ENCODE peak calls at places on chromosomes 4 and X, in nine cellular contexts. One of them, this sample, is unnamed.

GRCh38 chr4:80202190-80202711 is 4.9 kb downstream of the PRDM8 start:
- DNase-seq in fibroblast of the aortic adventitia: peak
- DNase-seq in astrocyte of the cerebellum: no peak
- DNase-seq in coronary artery: peak
- DNase-seq in neural progenitor cell: peak
- DNase-seq in GM06990: peak
- DNase-seq in GM23248: peak
- DNase-seq in cardiac muscle cell: peak
- DNase-seq in SJSA1: peak
- DNase-seq in this sample: peak

GRCh38 chr4:147582386-147583077 is 34.7 kb upstream of the TMEM184C start:
- DNase-seq in fibroblast of the aortic adventitia: peak
- DNase-seq in astrocyte of the cerebellum: no peak
- DNase-seq in coronary artery: no peak
- DNase-seq in neural progenitor cell: no peak
- DNase-seq in GM06990: no peak
- DNase-seq in GM23248: no peak
- DNase-seq in cardiac muscle cell: no peak
- DNase-seq in SJSA1: no peak
- DNase-seq in this sample: peak

GRCh38 chrX:33134164-33134563 is 77.2 kb downstream of the DMD start:
- DNase-seq in fibroblast of the aortic adventitia: no peak
- DNase-seq in astrocyte of the cerebellum: no peak
- DNase-seq in coronary artery: no peak
- DNase-seq in neural progenitor cell: no peak
- DNase-seq in GM06990: no peak
- DNase-seq in GM23248: no peak
- DNase-seq in cardiac muscle cell: no peak
- DNase-seq in SJSA1: no peak
- DNase-seq in this sample: no peak

GRCh38 chr4:22987861-22988260 is 295.1 kb downstream of the GBA3 start:
- DNase-seq in fibroblast of the aortic adventitia: peak
- DNase-seq in astrocyte of the cerebellum: peak
- DNase-seq in coronary artery: no peak
- DNase-seq in neural progenitor cell: no peak
- DNase-seq in GM06990: no peak
- DNase-seq in GM23248: peak
- DNase-seq in cardiac muscle cell: no peak
- DNase-seq in SJSA1: peak
- DNase-seq in this sample: peak

GRCh38 chrX:79133897-79134296 is 10.6 kb upstream of the GPR174 start:
- DNase-seq in fibroblast of the aortic adventitia: no peak
- DNase-seq in astrocyte of the cerebellum: no peak
- DNase-seq in coronary artery: no peak
- DNase-seq in neural progenitor cell: no peak
- DNase-seq in GM06990: no peak
- DNase-seq in GM23248: no peak
- DNase-seq in cardiac muscle cell: no peak
- DNase-seq in SJSA1: no peak
- DNase-seq in this sample: no peak

GRCh38 chr4:4888695-4889094 is 29.2 kb downstream of the MSX1 start:
- DNase-seq in fibroblast of the aortic adventitia: no peak
- DNase-seq in astrocyte of the cerebellum: no peak
- DNase-seq in coronary artery: peak
- DNase-seq in neural progenitor cell: no peak
- DNase-seq in GM06990: no peak
- DNase-seq in GM23248: no peak
- DNase-seq in cardiac muscle cell: no peak
- DNase-seq in SJSA1: no peak
- DNase-seq in this sample: no peak

GRCh38 chr4:80221161-80221560 is 23.9 kb downstream of the PRDM8 start:
- DNase-seq in fibroblast of the aortic adventitia: peak
- DNase-seq in astrocyte of the cerebellum: no peak
- DNase-seq in coronary artery: no peak
- DNase-seq in neural progenitor cell: no peak
- DNase-seq in GM06990: no peak
- DNase-seq in GM23248: peak
- DNase-seq in cardiac muscle cell: no peak
- DNase-seq in SJSA1: no peak
- DNase-seq in this sample: peak

GRCh38 chrX:139826065-139827044 is 106.5 kb downstream of the ATP11C start:
- DNase-seq in fibroblast of the aortic adventitia: peak
- DNase-seq in astrocyte of the cerebellum: peak
- DNase-seq in coronary artery: no peak
- DNase-seq in neural progenitor cell: no peak
- DNase-seq in GM06990: no peak
- DNase-seq in GM23248: peak
- DNase-seq in cardiac muscle cell: no peak
- DNase-seq in SJSA1: peak
- DNase-seq in this sample: peak

GRCh38 chrX:110015915-110016314 is 13.0 kb downstream of the TMEM164 start:
- DNase-seq in fibroblast of the aortic adventitia: no peak
- DNase-seq in astrocyte of the cerebellum: no peak
- DNase-seq in coronary artery: no peak
- DNase-seq in neural progenitor cell: no peak
- DNase-seq in GM06990: no peak
- DNase-seq in GM23248: no peak
- DNase-seq in cardiac muscle cell: no peak
- DNase-seq in SJSA1: no peak
- DNase-seq in this sample: no peak

GRCh38 chr4:100348472-100348871 is 158.2 kb upstream of the DDIT4L start:
- DNase-seq in fibroblast of the aortic adventitia: peak
- DNase-seq in astrocyte of the cerebellum: no peak
- DNase-seq in coronary artery: no peak
- DNase-seq in neural progenitor cell: no peak
- DNase-seq in GM06990: no peak
- DNase-seq in GM23248: peak
- DNase-seq in cardiac muscle cell: no peak
- DNase-seq in SJSA1: peak
- DNase-seq in this sample: peak

GRCh38 chr4:138222041-138222440 is 20.1 kb downstream of the SLC7A11 start:
- DNase-seq in fibroblast of the aortic adventitia: peak
- DNase-seq in astrocyte of the cerebellum: peak
- DNase-seq in coronary artery: no peak
- DNase-seq in neural progenitor cell: no peak
- DNase-seq in GM06990: no peak
- DNase-seq in GM23248: peak
- DNase-seq in cardiac muscle cell: no peak
- DNase-seq in SJSA1: peak
- DNase-seq in this sample: peak

GRCh38 chr4:116598155-116598979 is 487.0 kb downstream of the TRAM1L1 start:
- DNase-seq in fibroblast of the aortic adventitia: no peak
- DNase-seq in astrocyte of the cerebellum: no peak
- DNase-seq in coronary artery: no peak
- DNase-seq in neural progenitor cell: no peak
- DNase-seq in GM06990: no peak
- DNase-seq in GM23248: no peak
- DNase-seq in cardiac muscle cell: no peak
- DNase-seq in SJSA1: no peak
- DNase-seq in this sample: no peak

GRCh38 chr4:36386691-36387090 is 105.3 kb downstream of the DTHD1 start:
- DNase-seq in fibroblast of the aortic adventitia: no peak
- DNase-seq in astrocyte of the cerebellum: no peak
- DNase-seq in coronary artery: no peak
- DNase-seq in neural progenitor cell: no peak
- DNase-seq in GM06990: no peak
- DNase-seq in GM23248: no peak
- DNase-seq in cardiac muscle cell: no peak
- DNase-seq in SJSA1: no peak
- DNase-seq in this sample: no peak

GRCh38 chrX:93580634-93581033 is 92.7 kb downstream of the NAP1L3 start:
- DNase-seq in fibroblast of the aortic adventitia: no peak
- DNase-seq in astrocyte of the cerebellum: no peak
- DNase-seq in coronary artery: no peak
- DNase-seq in neural progenitor cell: no peak
- DNase-seq in GM06990: no peak
- DNase-seq in GM23248: no peak
- DNase-seq in cardiac muscle cell: no peak
- DNase-seq in SJSA1: no peak
- DNase-seq in this sample: no peak

GRCh38 chr4:3204021-3204431 is 44.9 kb upstream of the MSANTD1 start:
- DNase-seq in fibroblast of the aortic adventitia: peak
- DNase-seq in astrocyte of the cerebellum: no peak
- DNase-seq in coronary artery: no peak
- DNase-seq in neural progenitor cell: no peak
- DNase-seq in GM06990: no peak
- DNase-seq in GM23248: peak
- DNase-seq in cardiac muscle cell: no peak
- DNase-seq in SJSA1: no peak
- DNase-seq in this sample: peak

GRCh38 chr4:3200423-3201090 is 48.4 kb upstream of the MSANTD1 start:
- DNase-seq in fibroblast of the aortic adventitia: no peak
- DNase-seq in astrocyte of the cerebellum: no peak
- DNase-seq in coronary artery: no peak
- DNase-seq in neural progenitor cell: no peak
- DNase-seq in GM06990: no peak
- DNase-seq in GM23248: no peak
- DNase-seq in cardiac muscle cell: no peak
- DNase-seq in SJSA1: no peak
- DNase-seq in this sample: no peak

GRCh38 chr4:3199661-3200422 is 49.1 kb upstream of the MSANTD1 start:
- DNase-seq in fibroblast of the aortic adventitia: peak
- DNase-seq in astrocyte of the cerebellum: no peak
- DNase-seq in coronary artery: no peak
- DNase-seq in neural progenitor cell: no peak
- DNase-seq in GM06990: no peak
- DNase-seq in GM23248: peak
- DNase-seq in cardiac muscle cell: no peak
- DNase-seq in SJSA1: no peak
- DNase-seq in this sample: peak

GRCh38 chr4:3202836-3203820 is 45.8 kb upstream of the MSANTD1 start:
- DNase-seq in fibroblast of the aortic adventitia: peak
- DNase-seq in astrocyte of the cerebellum: no peak
- DNase-seq in coronary artery: no peak
- DNase-seq in neural progenitor cell: no peak
- DNase-seq in GM06990: no peak
- DNase-seq in GM23248: no peak
- DNase-seq in cardiac muscle cell: no peak
- DNase-seq in SJSA1: no peak
- DNase-seq in this sample: peak

DNA sequence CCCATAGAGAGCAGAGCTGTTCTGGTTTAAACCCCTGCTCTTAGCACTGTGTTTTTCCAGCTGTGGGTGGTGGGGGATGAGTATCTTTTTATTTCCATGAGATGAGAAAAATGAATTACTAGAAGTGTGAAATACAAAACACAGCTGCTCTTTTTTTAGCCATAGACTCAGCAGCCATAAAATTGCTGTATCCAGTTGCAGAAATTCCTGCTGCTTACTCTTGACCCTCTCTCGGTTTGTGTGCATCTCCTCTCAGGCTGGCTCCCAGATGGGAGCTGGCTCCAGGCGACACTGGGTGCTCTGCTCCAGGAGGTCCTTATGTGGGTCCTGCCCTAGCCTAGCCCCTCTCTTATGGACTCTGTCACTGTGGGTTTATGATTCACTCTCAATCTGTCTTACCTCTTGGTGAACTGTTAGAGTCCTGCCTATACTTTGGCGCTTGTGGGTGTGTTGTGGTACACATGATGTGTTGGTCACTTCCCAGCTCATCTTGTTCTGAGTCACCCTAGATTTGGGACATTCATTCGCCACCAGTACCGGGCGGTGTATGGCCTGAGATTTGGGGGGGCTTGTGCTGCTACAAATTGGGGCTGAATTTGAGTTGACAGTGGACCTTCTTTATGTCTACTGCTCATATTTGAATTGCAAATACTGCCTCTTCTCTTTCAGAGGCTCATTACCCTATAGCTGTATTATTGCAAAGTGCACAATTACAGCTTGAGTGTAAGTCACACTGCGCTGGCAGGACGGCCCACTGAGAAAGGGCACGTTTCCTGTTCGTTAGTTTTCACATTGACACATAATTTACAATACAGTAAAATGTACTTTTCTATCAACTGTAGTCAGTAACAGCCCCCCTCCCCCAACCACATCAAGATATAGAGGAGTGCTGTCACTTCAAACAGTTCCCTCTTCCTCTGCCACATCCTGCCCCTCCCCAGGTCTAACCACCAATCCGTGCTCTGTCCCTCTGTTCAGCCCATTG is 46.9 kb upstream of the MSANTD1 start:
- DNase-seq in fibroblast of the aortic adventitia: peak
- DNase-seq in astrocyte of the cerebellum: peak
- DNase-seq in coronary artery: peak
- DNase-seq in neural progenitor cell: no peak
- DNase-seq in GM06990: peak
- DNase-seq in GM23248: peak
- DNase-seq in cardiac muscle cell: no peak
- DNase-seq in SJSA1: no peak
- DNase-seq in this sample: peak
- H3K4me3 ChIP-seq in fibroblast of the aortic adventitia: no peak
- H3K4me3 ChIP-seq in astrocyte of the cerebellum: no peak
- H3K4me3 ChIP-seq in coronary artery: no peak
- H3K4me3 ChIP-seq in neural progenitor cell: no peak
- H3K4me3 ChIP-seq in GM06990: no peak
- H3K4me3 ChIP-seq in GM23248: no peak
- H3K4me3 ChIP-seq in cardiac muscle cell: no peak
- H3K4me3 ChIP-seq in SJSA1: no peak
- H3K4me3 ChIP-seq in this sample: no peak

GRCh38 chr4:1183985-1184773 is 11.8 kb upstream of the SPON2 start:
- DNase-seq in fibroblast of the aortic adventitia: peak
- DNase-seq in astrocyte of the cerebellum: no peak
- DNase-seq in coronary artery: no peak
- DNase-seq in neural progenitor cell: no peak
- DNase-seq in GM06990: no peak
- DNase-seq in GM23248: no peak
- DNase-seq in cardiac muscle cell: no peak
- DNase-seq in SJSA1: no peak
- DNase-seq in this sample: no peak
- H3K4me3 ChIP-seq in fibroblast of the aortic adventitia: no peak
- H3K4me3 ChIP-seq in astrocyte of the cerebellum: no peak
- H3K4me3 ChIP-seq in coronary artery: peak
- H3K4me3 ChIP-seq in neural progenitor cell: no peak
- H3K4me3 ChIP-seq in GM06990: peak
- H3K4me3 ChIP-seq in GM23248: no peak
- H3K4me3 ChIP-seq in cardiac muscle cell: no peak
- H3K4me3 ChIP-seq in SJSA1: no peak
- H3K4me3 ChIP-seq in this sample: no peak

DNA sequence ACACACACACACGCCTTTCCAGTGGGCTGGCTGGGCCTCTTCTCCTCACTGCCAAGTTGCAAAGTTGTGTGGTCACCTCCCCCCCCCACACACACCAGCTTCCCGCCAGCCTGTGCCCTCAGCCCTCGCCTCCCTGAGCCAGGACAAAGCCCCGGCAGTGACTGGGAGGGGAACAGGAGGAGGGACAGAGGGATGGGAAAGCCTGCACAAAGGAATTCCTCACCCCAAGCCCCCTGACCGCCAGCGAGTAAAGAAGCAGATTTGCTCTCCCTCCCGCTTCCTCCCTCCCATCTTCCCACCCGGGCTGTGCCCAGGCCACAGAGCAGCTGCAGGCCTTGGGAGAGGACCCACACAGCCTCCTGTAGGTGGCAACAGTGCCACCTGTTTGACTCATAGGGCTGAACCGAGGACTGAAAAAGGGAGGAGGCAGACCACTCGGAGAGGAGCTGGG is at the start of gene GDPD2:
- DNase-seq in fibroblast of the aortic adventitia: peak
- DNase-seq in astrocyte of the cerebellum: no peak
- DNase-seq in coronary artery: no peak
- DNase-seq in neural progenitor cell: peak
- DNase-seq in GM06990: no peak
- DNase-seq in GM23248: no peak
- DNase-seq in cardiac muscle cell: peak
- DNase-seq in SJSA1: peak
- DNase-seq in this sample: no peak
- H3K4me3 ChIP-seq in fibroblast of the aortic adventitia: no peak
- H3K4me3 ChIP-seq in astrocyte of the cerebellum: no peak
- H3K4me3 ChIP-seq in coronary artery: no peak
- H3K4me3 ChIP-seq in neural progenitor cell: peak
- H3K4me3 ChIP-seq in GM06990: no peak
- H3K4me3 ChIP-seq in GM23248: no peak
- H3K4me3 ChIP-seq in cardiac muscle cell: no peak
- H3K4me3 ChIP-seq in SJSA1: no peak
- H3K4me3 ChIP-seq in this sample: no peak

GRCh38 chr4:78075986-78076385 is 18.9 kb downstream of the FRAS1 start:
- DNase-seq in fibroblast of the aortic adventitia: no peak
- DNase-seq in astrocyte of the cerebellum: no peak
- DNase-seq in coronary artery: no peak
- DNase-seq in neural progenitor cell: no peak
- DNase-seq in GM06990: no peak
- DNase-seq in GM23248: no peak
- DNase-seq in cardiac muscle cell: no peak
- DNase-seq in SJSA1: no peak
- DNase-seq in this sample: no peak
- H3K4me3 ChIP-seq in fibroblast of the aortic adventitia: no peak
- H3K4me3 ChIP-seq in astrocyte of the cerebellum: no peak
- H3K4me3 ChIP-seq in coronary artery: no peak
- H3K4me3 ChIP-seq in neural progenitor cell: no peak
- H3K4me3 ChIP-seq in GM06990: no peak
- H3K4me3 ChIP-seq in GM23248: no peak
- H3K4me3 ChIP-seq in cardiac muscle cell: no peak
- H3K4me3 ChIP-seq in SJSA1: no peak
- H3K4me3 ChIP-seq in this sample: no peak

This sample was measured in AG10803.